ENCODE peak calls at places on chromosome X, in seven cellular contexts. Q is suprapubic skin, G is heart right ventricle, Z is breast epithelium, F is ovary, S is cardiac muscle cell, W is stomach. N is an unnamed sample.

GRCh38 chrX:154541896-154542722 is 4.5 kb downstream of the G6PD start:
- DNase-seq in Q (peak), G (peak), Z (peak), F (peak), S (no peak), W (peak), N (peak)

GRCh38 chrX:118682258-118683014 is 45.0 kb upstream of the IL13RA1 start:
- DNase-seq in Q (no peak), G (no peak), Z (no peak), F (no peak), S (no peak), W (no peak), N (no peak)

GRCh38 chrX:114508836-114509235 is 75.0 kb upstream of the HTR2C start:
- DNase-seq in Q (no peak), G (no peak), Z (no peak), F (no peak), S (no peak), W (no peak), N (no peak)

GRCh38 chrX:47186096-47186740 is 7.4 kb upstream of the UBA1 start:
- DNase-seq in Q (no peak), G (no peak), Z (no peak), F (no peak), S (no peak), W (no peak), N (no peak)

GRCh38 chrX:46837543-46838481 is 969 bp downstream of the RP2 start:
- DNase-seq in Q (no peak), G (no peak), Z (no peak), F (no peak), S (no peak), W (no peak), N (no peak)

GRCh38 chrX:49846004-49846403 is 16.9 kb downstream of the PAGE4 start:
- DNase-seq in Q (no peak), G (no peak), Z (no peak), F (no peak), S (no peak), W (no peak), N (no peak)

GRCh38 chrX:29024813-29025342 is 437.6 kb downstream of the IL1RAPL1 start:
- DNase-seq in Q (no peak), G (no peak), Z (no peak), F (no peak), S (no peak), W (no peak), N (no peak)

GRCh38 chrX:78024349-78025108 is 55.1 kb upstream of the PGAM4 start:
- DNase-seq in Q (no peak), G (peak), Z (no peak), F (no peak), S (no peak), W (peak), N (no peak)

GRCh38 chrX:53717205-53717604 is 30.7 kb upstream of the HUWE1 start:
- DNase-seq in Q (no peak), G (no peak), Z (no peak), F (no peak), S (no peak), W (no peak), N (no peak)

GRCh38 chrX:31563792-31564191 is 492.0 kb upstream of the FTHL17 start:
- DNase-seq in Q (no peak), G (no peak), Z (no peak), F (no peak), S (no peak), W (no peak), N (no peak)

DNA sequence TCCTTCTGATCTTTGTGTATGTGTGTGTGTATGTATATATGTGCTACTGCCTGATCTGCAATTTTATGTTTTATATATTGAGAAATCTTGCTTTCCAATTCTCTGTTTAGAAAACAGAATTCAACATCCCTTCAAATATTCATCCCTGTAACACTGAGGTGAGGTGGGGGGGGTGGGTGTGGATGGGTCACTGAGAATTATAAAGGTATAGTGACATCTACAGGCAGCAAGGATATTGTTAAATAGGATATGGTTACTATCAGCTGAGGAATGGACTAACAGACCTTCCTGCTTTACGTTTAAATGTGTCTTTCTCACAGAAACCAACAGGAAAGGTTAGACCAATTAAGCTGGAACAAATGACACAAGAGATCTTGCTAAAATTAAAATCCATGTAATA is 19.0 kb upstream of the MAGEB2 start:
- DNase-seq in Q (no peak), G (no peak), Z (no peak), F (no peak), S (peak), W (no peak), N (no peak)
- TF ChIP-seq CTCF in Q (no peak), G (no peak), Z (no peak), F (no peak), S (no peak), W (no peak), N (no peak)

GRCh38 chrX:140767646-140768045 is 58.1 kb downstream of the LINC00632 start:
- DNase-seq in Q (no peak), G (no peak), Z (no peak), F (no peak), S (no peak), W (no peak), N (no peak)
- H3K4me3 ChIP-seq in Q (no peak), G (no peak), Z (no peak), F (no peak), S (no peak), W (no peak), N (no peak)

DNA sequence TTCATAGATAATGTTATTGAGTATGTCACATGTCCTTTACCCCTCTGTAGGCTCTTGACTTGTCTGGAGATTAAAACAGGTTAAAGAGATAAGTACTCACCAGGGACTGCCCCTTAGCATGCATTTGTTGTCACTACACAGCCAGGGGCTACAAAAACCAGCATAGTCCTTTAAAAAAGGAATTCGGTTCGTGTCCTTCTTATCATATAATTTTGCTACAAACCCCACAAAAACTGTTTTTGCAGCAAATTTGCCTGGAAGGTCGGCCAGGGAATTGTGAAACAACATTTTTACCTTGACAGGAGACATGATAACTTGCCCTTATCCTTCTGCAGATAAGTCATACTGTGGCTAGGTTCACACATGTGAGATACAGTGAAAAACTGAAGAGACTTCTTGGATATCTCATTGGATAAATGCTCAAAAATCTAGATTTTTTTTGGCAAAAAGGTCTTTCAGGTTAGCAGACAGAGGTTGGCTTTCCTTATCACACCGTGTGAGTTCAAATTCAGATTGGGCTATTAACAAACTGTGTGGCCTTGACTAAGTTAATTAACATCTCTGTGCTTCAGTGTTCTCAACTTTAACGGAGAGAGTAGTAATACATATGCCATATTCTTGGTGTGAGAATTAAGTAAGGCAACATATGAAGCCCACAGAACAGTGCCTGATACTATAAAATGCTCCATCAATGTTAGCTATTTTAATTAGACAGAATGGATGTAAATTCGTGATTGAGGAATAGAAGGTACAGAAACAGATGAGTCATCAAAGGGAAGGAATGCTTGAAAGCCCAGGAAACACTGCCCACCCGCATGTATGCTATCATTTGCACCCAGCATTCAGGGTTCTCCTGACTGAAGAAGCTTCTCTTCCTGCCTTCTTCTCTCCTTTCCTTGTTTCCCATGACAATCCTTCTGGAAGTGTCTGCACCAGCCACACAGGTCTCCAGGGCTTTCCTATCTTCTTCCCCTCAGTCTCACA is 30.0 kb downstream of the FAM9C start:
- DNase-seq in Q (no peak), G (no peak), Z (no peak), F (no peak), S (no peak), W (no peak), N (no peak)
- H3K27ac ChIP-seq in Q (no peak), G (peak), Z (no peak), F (peak), S (no peak), W (peak), N (no peak)

DNA sequence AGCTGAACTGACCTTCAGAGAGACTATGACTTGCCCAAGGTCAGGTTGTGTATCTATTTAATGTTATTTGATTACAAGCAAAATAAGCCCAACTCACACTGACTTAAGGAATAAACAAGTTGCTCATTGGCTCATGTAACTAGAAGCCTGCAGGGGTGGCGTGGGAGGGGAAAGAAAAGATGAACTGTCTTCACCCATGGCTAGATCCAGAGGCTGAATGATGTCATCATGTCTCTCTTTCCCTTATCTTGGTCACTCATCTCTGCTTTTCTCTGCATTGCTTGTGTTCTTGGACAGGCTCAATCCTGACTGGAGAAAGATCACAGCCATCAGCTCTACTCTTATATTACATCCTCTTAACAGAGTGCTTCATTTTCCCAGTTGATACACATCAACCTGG is 290.1 kb upstream of the DIAPH2 start:
- DNase-seq in Q (no peak), G (no peak), Z (no peak), F (no peak), S (no peak), W (no peak), N (no peak)
- TF ChIP-seq CTCF in Q (no peak), G (no peak), Z (no peak), F (no peak), S (no peak), W (no peak), N (no peak)

DNA sequence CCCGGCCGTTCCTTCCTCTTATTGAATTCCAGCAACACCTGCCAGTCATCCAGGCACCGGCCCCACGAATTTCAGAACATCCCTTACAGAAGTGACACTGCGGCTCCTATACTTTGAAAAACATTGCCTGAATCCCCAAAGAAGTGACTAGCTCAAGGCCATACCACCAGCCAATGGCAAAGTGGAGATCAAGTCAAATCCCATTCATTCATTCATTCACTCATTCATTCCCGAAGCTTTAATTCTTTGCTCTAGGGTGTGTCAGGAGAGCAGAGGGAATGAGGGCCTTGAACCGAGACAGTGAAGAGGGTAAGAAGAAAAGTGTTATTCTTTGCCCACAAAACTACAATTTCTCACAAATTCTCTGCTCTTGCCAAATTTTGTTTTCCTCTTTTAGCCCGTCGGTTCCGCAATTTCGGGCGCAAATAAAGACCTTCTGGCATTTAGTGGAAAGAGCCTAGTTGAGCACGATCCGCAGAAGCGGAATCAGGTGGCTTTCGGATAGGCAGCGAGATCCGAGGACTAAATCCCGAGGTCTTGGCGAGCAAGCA is 825 bp upstream of the HMGB3 start:
- DNase-seq in Q (no peak), G (no peak), Z (no peak), F (no peak), S (no peak), W (no peak), N (no peak)
- H3K4me3 ChIP-seq in Q (peak), G (peak), Z (peak), F (no peak), S (peak), W (peak), N (peak)

DNA sequence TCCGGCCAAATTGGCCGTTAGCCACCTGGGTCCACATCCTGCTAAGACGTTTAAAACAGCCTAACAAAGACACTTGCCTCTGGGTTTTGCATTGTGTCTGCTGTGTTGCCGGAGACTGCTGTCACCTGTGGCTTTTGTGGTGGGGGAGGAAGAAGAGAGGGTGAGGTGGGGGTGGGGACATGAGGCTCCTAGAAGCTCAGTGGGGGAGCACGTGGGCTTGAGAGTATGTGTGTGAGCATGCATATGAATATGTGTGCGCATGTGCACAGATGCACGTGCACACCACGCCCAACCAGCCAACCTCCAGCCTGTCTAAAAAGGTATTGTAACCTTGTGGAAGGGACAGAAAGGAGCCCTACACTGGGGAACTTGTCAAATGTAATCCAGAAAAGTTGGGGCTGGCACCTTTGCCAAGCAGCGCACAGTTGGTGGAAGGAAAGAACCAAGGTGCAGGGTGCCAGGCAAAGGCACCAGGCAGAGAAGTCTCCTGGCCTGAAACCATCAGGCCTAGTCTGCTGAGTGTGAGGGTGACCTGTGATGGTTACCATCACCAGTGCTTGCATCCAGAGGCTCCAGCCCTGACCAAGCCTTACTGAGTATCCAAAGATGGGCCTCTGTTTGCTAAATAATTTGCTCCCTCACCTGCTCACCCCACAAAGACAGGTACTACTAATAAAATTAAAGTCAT is 10.1 kb upstream of the SASH3 start:
- DNase-seq in Q (no peak), G (no peak), Z (no peak), F (no peak), S (no peak), W (no peak), N (no peak)
- H3K27ac ChIP-seq in Q (no peak), G (no peak), Z (no peak), F (no peak), S (no peak), W (peak), N (no peak)

GRCh38 chrX:8967471-8967870 is 66.5 kb downstream of the FAM9B start:
- DNase-seq in Q (no peak), G (no peak), Z (no peak), F (no peak), S (no peak), W (no peak), N (no peak)

DNA sequence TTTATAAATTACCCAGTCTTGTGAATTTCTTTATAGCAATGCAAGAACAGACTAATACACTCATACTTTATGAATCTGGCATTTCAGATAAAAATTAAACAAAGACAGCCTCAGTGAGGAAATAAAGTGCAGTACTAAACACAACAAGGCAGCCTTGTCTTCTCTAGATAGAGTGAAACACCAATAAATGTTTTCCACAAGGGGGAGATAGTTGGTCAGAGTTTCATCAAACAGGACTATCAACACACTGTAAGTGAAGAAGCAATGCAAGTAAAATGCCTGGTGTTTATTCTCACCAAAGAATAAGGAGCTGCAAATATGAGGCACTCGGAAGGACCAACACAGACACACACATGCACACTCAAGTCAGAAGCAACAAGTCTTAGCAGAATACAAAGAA is 62.8 kb downstream of the FAM9B start:
- DNase-seq in Q (no peak), G (no peak), Z (no peak), F (no peak), S (peak), W (no peak), N (no peak)
- TF ChIP-seq CTCF in Q (no peak), G (peak), Z (no peak), F (no peak), S (peak), W (peak), N (peak)

N was measured in dorsolateral prefrontal cortex.